ENCODE peak calls at places on chromosomes 7 and 10, in five cellular contexts. One of them, this sample, is unnamed.

GRCh38 chr7:115707236-115707635 is 323.3 kb downstream of the TFEC start:
- DNase-seq in transverse colon: peak
- DNase-seq in adrenal gland: no peak
- DNase-seq in IMR-90: peak
- DNase-seq in lower leg skin: no peak
- DNase-seq in this sample: no peak

GRCh38 chr10:70115948-70116682 is 16.5 kb downstream of the AIFM2 start:
- DNase-seq in lower leg skin: no peak
- DNase-seq in adrenal gland: peak
- DNase-seq in IMR-90: peak
- DNase-seq in transverse colon: peak
- DNase-seq in this sample: peak

GRCh38 chr10:58385784-58386112 is 538 bp downstream of the TFAM start:
- DNase-seq in transverse colon: peak
- DNase-seq in IMR-90: peak
- DNase-seq in adrenal gland: peak
- DNase-seq in lower leg skin: no peak
- DNase-seq in this sample: peak

GRCh38 chr10:131211556-131211955 is 100.0 kb downstream of the TCERG1L start:
- DNase-seq in adrenal gland: no peak
- DNase-seq in lower leg skin: no peak
- DNase-seq in transverse colon: no peak
- DNase-seq in IMR-90: no peak
- DNase-seq in this sample: no peak

GRCh38 chr7:139750459-139751095 is 27.2 kb downstream of the HIPK2 start:
- DNase-seq in adrenal gland: no peak
- DNase-seq in lower leg skin: peak
- DNase-seq in transverse colon: no peak
- DNase-seq in IMR-90: no peak
- DNase-seq in this sample: no peak

GRCh38 chr10:119292968-119293367 is 85.6 kb downstream of the GRK5 start:
- DNase-seq in adrenal gland: no peak
- DNase-seq in transverse colon: no peak
- DNase-seq in IMR-90: no peak
- DNase-seq in lower leg skin: no peak
- DNase-seq in this sample: no peak

GRCh38 chr7:80253237-80253636 is 118.6 kb downstream of the GNAI1 start:
- DNase-seq in transverse colon: no peak
- DNase-seq in adrenal gland: no peak
- DNase-seq in lower leg skin: no peak
- DNase-seq in IMR-90: no peak
- DNase-seq in this sample: no peak

GRCh38 chr7:24401628-24402593 is 117.9 kb downstream of the NPY start:
- DNase-seq in lower leg skin: no peak
- DNase-seq in transverse colon: no peak
- DNase-seq in adrenal gland: no peak
- DNase-seq in IMR-90: peak
- DNase-seq in this sample: no peak

GRCh38 chr7:124276005-124276606 is 243.2 kb upstream of the TMEM229A start:
- DNase-seq in adrenal gland: no peak
- DNase-seq in transverse colon: peak
- DNase-seq in IMR-90: peak
- DNase-seq in lower leg skin: no peak
- DNase-seq in this sample: peak

GRCh38 chr7:16933296-16934248 is 51.8 kb upstream of the AGR3 start:
- DNase-seq in lower leg skin: no peak
- DNase-seq in transverse colon: no peak
- DNase-seq in adrenal gland: peak
- DNase-seq in IMR-90: no peak
- DNase-seq in this sample: no peak

GRCh38 chr10:98423691-98424120 is 8.7 kb upstream of the PYROXD2 start:
- DNase-seq in lower leg skin: no peak
- DNase-seq in IMR-90: no peak
- DNase-seq in adrenal gland: no peak
- DNase-seq in transverse colon: no peak
- DNase-seq in this sample: no peak

GRCh38 chr7:34570300-34570699 is 87.7 kb upstream of the NPSR1 start:
- DNase-seq in transverse colon: no peak
- DNase-seq in lower leg skin: no peak
- DNase-seq in IMR-90: no peak
- DNase-seq in adrenal gland: no peak
- DNase-seq in this sample: no peak

GRCh38 chr10:125396651-125397050 is 236.3 kb upstream of the CTBP2 start:
- DNase-seq in IMR-90: peak
- DNase-seq in transverse colon: no peak
- DNase-seq in lower leg skin: no peak
- DNase-seq in adrenal gland: no peak
- DNase-seq in this sample: no peak

GRCh38 chr10:102632394-102633062 is 11.8 kb upstream of the TRIM8 start:
- DNase-seq in transverse colon: no peak
- DNase-seq in IMR-90: peak
- DNase-seq in lower leg skin: no peak
- DNase-seq in adrenal gland: no peak
- DNase-seq in this sample: no peak

GRCh38 chr10:73577788-73578187 is 13.4 kb downstream of the USP54 start:
- DNase-seq in transverse colon: peak
- DNase-seq in adrenal gland: peak
- DNase-seq in IMR-90: peak
- DNase-seq in lower leg skin: no peak
- DNase-seq in this sample: no peak

GRCh38 chr7:37921340-37921805 is 933 bp downstream of the EPDR1 start:
- DNase-seq in IMR-90: no peak
- DNase-seq in lower leg skin: no peak
- DNase-seq in adrenal gland: peak
- DNase-seq in transverse colon: peak
- DNase-seq in this sample: peak

GRCh38 chr7:135245226-135245625 is 11.6 kb downstream of the STRA8 start:
- DNase-seq in adrenal gland: no peak
- DNase-seq in lower leg skin: peak
- DNase-seq in IMR-90: no peak
- DNase-seq in transverse colon: no peak
- DNase-seq in this sample: no peak

GRCh38 chr10:76010703-76011102 is 579.3 kb downstream of the LRMDA start:
- DNase-seq in adrenal gland: no peak
- DNase-seq in transverse colon: no peak
- DNase-seq in lower leg skin: no peak
- DNase-seq in IMR-90: no peak
- DNase-seq in this sample: peak

GRCh38 chr7:116671681-116672595 is at the start of gene MET:
- DNase-seq in lower leg skin: peak
- DNase-seq in transverse colon: peak
- DNase-seq in adrenal gland: peak
- DNase-seq in IMR-90: peak
- DNase-seq in this sample: peak

GRCh38 chr10:97948822-97949221 is 81.6 kb downstream of the CRTAC1 start:
- DNase-seq in IMR-90: no peak
- DNase-seq in transverse colon: no peak
- DNase-seq in adrenal gland: no peak
- DNase-seq in lower leg skin: no peak
- DNase-seq in this sample: no peak

GRCh38 chr10:133390597-133391248 is 3.2 kb upstream of the MTG1 start:
- DNase-seq in IMR-90: no peak
- DNase-seq in adrenal gland: no peak
- DNase-seq in transverse colon: no peak
- DNase-seq in lower leg skin: peak
- DNase-seq in this sample: no peak

GRCh38 chr10:90222372-90222771 is 521.0 kb downstream of the KIF20B start:
- DNase-seq in lower leg skin: no peak
- DNase-seq in transverse colon: no peak
- DNase-seq in IMR-90: peak
- DNase-seq in adrenal gland: no peak
- DNase-seq in this sample: peak

GRCh38 chr7:51278797-51279196 is 37.8 kb downstream of the COBL start:
- DNase-seq in adrenal gland: no peak
- DNase-seq in transverse colon: no peak
- DNase-seq in lower leg skin: no peak
- DNase-seq in IMR-90: no peak
- DNase-seq in this sample: no peak

GRCh38 chr7:6579446-6579845 is 2.2 kb downstream of the ZDHHC4 start:
- DNase-seq in lower leg skin: no peak
- DNase-seq in adrenal gland: no peak
- DNase-seq in IMR-90: peak
- DNase-seq in transverse colon: no peak
- DNase-seq in this sample: no peak

GRCh38 chr7:44979481-44980392 is 922 bp upstream of the MYO1G start:
- DNase-seq in adrenal gland: peak
- DNase-seq in transverse colon: no peak
- DNase-seq in lower leg skin: no peak
- DNase-seq in IMR-90: no peak
- DNase-seq in this sample: no peak

GRCh38 chr7:149071641-149072437 is 18.7 kb downstream of the ZNF786 start:
- DNase-seq in adrenal gland: no peak
- DNase-seq in lower leg skin: no peak
- DNase-seq in IMR-90: peak
- DNase-seq in transverse colon: no peak
- DNase-seq in this sample: no peak

GRCh38 chr7:25261545-25262135 is 33.4 kb upstream of the NPVF start:
- DNase-seq in lower leg skin: no peak
- DNase-seq in transverse colon: no peak
- DNase-seq in IMR-90: no peak
- DNase-seq in adrenal gland: no peak
- DNase-seq in this sample: no peak

GRCh38 chr10:37952051-37952815 is 24.2 kb downstream of the ZNF25 start:
- DNase-seq in lower leg skin: no peak
- DNase-seq in transverse colon: no peak
- DNase-seq in IMR-90: peak
- DNase-seq in adrenal gland: no peak
- DNase-seq in this sample: no peak

GRCh38 chr10:124319926-124320391 is 98.8 kb downstream of the OAT start:
- DNase-seq in IMR-90: no peak
- DNase-seq in adrenal gland: no peak
- DNase-seq in transverse colon: no peak
- DNase-seq in lower leg skin: peak
- DNase-seq in this sample: no peak

GRCh38 chr10:17507538-17507937 is 53.1 kb upstream of the ST8SIA6 start:
- DNase-seq in transverse colon: no peak
- DNase-seq in adrenal gland: no peak
- DNase-seq in IMR-90: no peak
- DNase-seq in lower leg skin: no peak
- DNase-seq in this sample: no peak

GRCh38 chr10:1944487-1944886 is 207.2 kb upstream of the ADARB2 start:
- DNase-seq in transverse colon: no peak
- DNase-seq in lower leg skin: no peak
- DNase-seq in IMR-90: no peak
- DNase-seq in adrenal gland: no peak
- DNase-seq in this sample: no peak

GRCh38 chr10:1935912-1936311 is 198.6 kb upstream of the ADARB2 start:
- DNase-seq in lower leg skin: no peak
- DNase-seq in IMR-90: no peak
- DNase-seq in transverse colon: no peak
- DNase-seq in adrenal gland: no peak
- DNase-seq in this sample: no peak

GRCh38 chr10:1938317-1938716 is 201.0 kb upstream of the ADARB2 start:
- DNase-seq in IMR-90: no peak
- DNase-seq in adrenal gland: no peak
- DNase-seq in lower leg skin: no peak
- DNase-seq in transverse colon: no peak
- DNase-seq in this sample: no peak

GRCh38 chr10:1942478-1942877 is 205.2 kb upstream of the ADARB2 start:
- DNase-seq in IMR-90: no peak
- DNase-seq in lower leg skin: no peak
- DNase-seq in adrenal gland: no peak
- DNase-seq in transverse colon: no peak
- DNase-seq in this sample: no peak

DNA sequence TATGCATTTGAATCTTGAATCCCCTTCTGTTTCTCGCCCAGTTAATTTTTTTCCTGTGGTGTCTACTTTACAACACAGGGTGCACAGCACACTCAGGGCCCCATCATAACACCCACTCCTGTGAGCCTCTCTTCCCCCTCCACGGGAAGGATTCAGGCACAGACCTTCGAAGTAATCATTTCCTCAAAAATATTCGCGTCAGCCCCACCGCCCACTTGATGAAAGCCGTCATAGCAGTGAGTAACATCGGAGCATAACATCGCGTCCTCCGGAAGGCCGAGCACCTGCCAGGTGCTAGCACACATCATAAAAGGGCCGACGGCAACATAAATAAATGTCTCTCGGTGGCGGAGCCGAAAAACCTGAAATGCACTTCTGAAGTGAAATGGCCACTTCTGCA is 201.7 kb upstream of the ADARB2 start:
- DNase-seq in adrenal gland: no peak
- DNase-seq in IMR-90: no peak
- DNase-seq in transverse colon: no peak
- DNase-seq in lower leg skin: no peak
- DNase-seq in this sample: no peak
- TF ChIP-seq POLR2A in adrenal gland: no peak
- TF ChIP-seq POLR2A in IMR-90: no peak
- TF ChIP-seq POLR2A in transverse colon: no peak
- TF ChIP-seq POLR2A in lower leg skin: no peak
- TF ChIP-seq POLR2A in this sample: no peak

DNA sequence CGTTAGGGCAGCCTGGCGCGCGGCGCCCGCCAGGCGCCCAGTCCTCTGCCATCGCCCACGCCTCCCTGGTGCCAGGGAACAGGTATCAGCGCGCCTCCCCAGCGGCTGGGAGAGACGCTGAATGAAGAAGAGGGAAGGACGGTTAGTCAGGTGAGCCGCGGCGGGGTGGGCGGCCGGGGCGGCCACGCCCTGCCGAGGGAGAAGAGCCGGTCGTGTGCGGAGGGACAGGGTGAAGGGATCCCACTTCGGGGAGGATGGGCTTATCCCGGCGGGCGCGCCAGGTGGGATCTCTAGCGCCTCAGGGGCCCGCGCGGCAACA is 580 bp upstream of the ARL4A start:
- DNase-seq in lower leg skin: no peak
- DNase-seq in adrenal gland: no peak
- DNase-seq in transverse colon: no peak
- DNase-seq in IMR-90: no peak
- DNase-seq in this sample: no peak
- TF ChIP-seq POLR2A in lower leg skin: no peak
- TF ChIP-seq POLR2A in adrenal gland: peak
- TF ChIP-seq POLR2A in transverse colon: no peak
- TF ChIP-seq POLR2A in IMR-90: peak
- TF ChIP-seq POLR2A in this sample: peak

GRCh38 chr7:108001759-108002725 is 919 bp downstream of the LAMB1 start:
- DNase-seq in IMR-90: peak
- DNase-seq in lower leg skin: no peak
- DNase-seq in adrenal gland: no peak
- DNase-seq in transverse colon: peak
- DNase-seq in this sample: no peak
- TF ChIP-seq POLR2A in IMR-90: no peak
- TF ChIP-seq POLR2A in lower leg skin: no peak
- TF ChIP-seq POLR2A in adrenal gland: no peak
- TF ChIP-seq POLR2A in transverse colon: no peak
- TF ChIP-seq POLR2A in this sample: peak

DNA sequence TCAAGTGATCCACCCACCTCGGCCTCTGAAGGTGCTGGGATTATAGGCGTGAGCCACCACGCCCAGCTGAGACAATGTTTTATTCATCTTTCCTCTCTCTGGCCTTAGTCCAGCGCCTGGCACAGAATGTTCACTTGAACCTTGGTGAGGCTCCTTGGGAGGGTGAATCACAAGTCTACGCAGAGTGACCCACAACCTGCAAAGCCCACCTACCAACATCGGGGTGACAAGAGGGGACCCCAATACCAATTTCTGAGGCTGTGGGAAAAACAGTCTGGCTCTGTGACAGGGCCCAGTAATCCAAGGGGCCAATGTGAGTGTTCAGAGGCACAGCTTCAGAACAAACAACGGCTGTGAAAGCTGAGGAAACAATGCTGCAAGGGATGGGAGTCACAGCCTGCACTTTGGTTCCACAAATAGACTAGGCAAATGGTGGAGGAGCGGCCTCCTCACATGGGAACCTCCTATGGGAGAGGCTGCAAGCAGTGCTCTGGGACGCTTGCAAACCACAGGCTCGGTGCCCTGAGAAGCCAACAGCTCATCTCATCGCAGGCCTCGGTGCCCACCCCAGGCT is 5.6 kb upstream of the MALSU1 start:
- DNase-seq in IMR-90: no peak
- DNase-seq in transverse colon: no peak
- DNase-seq in lower leg skin: no peak
- DNase-seq in adrenal gland: no peak
- DNase-seq in this sample: no peak
- TF ChIP-seq POLR2A in IMR-90: no peak
- TF ChIP-seq POLR2A in transverse colon: no peak
- TF ChIP-seq POLR2A in lower leg skin: no peak
- TF ChIP-seq POLR2A in adrenal gland: no peak
- TF ChIP-seq POLR2A in this sample: no peak